ENCODE peak calls at places on chromosomes 11 and 22, in five cellular contexts. Z is osteoblast; N is stimulated activated CD8-positive, alpha-beta memory T cell treated with anti-CD3 and anti-CD28 coated beads, Interleukin-15, amount 100 ng/mL, for 4 hours; C is right cardiac atrium; F is ELR. X is an unnamed sample.

GRCh38 chr11:129817282-129818051 is 1.8 kb downstream of the TMEM45B start:
- DNase-seq in Z (no peak), C (no peak), N (no peak), F (no peak), X (no peak)

GRCh38 chr11:78147807-78148206 is 8.4 kb upstream of the ALG8 start:
- DNase-seq in C (no peak), Z (no peak), N (no peak), F (no peak), X (no peak)

GRCh38 chr11:28657378-28658030 is 549.3 kb downstream of the METTL15 start:
- DNase-seq in C (no peak), N (no peak), F (peak), Z (no peak), X (no peak)

GRCh38 chr11:69328231-69328630 is 34.3 kb downstream of the MYEOV start:
- DNase-seq in C (no peak), N (no peak), Z (no peak), F (no peak), X (no peak)

GRCh38 chr11:1428762-1429316 is 39.1 kb downstream of the BRSK2 start:
- DNase-seq in F (no peak), N (no peak), C (no peak), Z (no peak), X (no peak)

GRCh38 chr11:131851951-131852350 is 481.5 kb downstream of the NTM start:
- DNase-seq in F (no peak), C (no peak), N (no peak), Z (no peak), X (no peak)

GRCh38 chr11:10181811-10182210 is 112.2 kb downstream of the SBF2 start:
- DNase-seq in Z (no peak), F (peak), N (no peak), C (no peak), X (no peak)

GRCh38 chr11:76706667-76707066 is 36.1 kb upstream of the LRRC32 start:
- DNase-seq in C (no peak), Z (no peak), F (no peak), N (no peak), X (no peak)

GRCh38 chr22:24053481-24054226 is 42.5 kb downstream of the CABIN1 start:
- DNase-seq in Z (no peak), N (no peak), C (no peak), F (peak), X (no peak)

GRCh38 chr11:70456921-70457532 is 58.7 kb downstream of the CTTN start:
- DNase-seq in C (no peak), Z (no peak), F (peak), N (no peak), X (peak)

X was measured in AG09319.